ENCODE peak calls at places on chromosome 12, in seven cellular contexts. One of them, this sample, is unnamed.

GRCh38 chr12:13183621-13184020 is 12.9 kb upstream of the EMP1 start:
- DNase-seq in AG09309: no peak
- DNase-seq in GM13977: no peak
- DNase-seq in PC-3: peak; percentile 76
- DNase-seq in neural crest cell: no peak
- DNase-seq in lower leg skin: no peak
- DNase-seq in fibroblast of mammary gland: peak; percentile 55
- DNase-seq in this sample: peak; percentile 27

GRCh38 chr12:57089259-57090245 is 638 bp downstream of the NAB2 start:
- DNase-seq in AG09309: no peak
- DNase-seq in GM13977: peak; percentile 44
- DNase-seq in PC-3: peak; percentile 46
- DNase-seq in neural crest cell: peak; percentile 67
- DNase-seq in lower leg skin: peak; percentile 73
- DNase-seq in fibroblast of mammary gland: peak; percentile 58
- DNase-seq in this sample: peak; percentile 83

GRCh38 chr12:54381136-54381535 is 3.4 kb downstream of the ZNF385A start:
- DNase-seq in AG09309: no peak
- DNase-seq in GM13977: no peak
- DNase-seq in PC-3: no peak
- DNase-seq in neural crest cell: no peak
- DNase-seq in lower leg skin: no peak
- DNase-seq in fibroblast of mammary gland: no peak
- DNase-seq in this sample: no peak

GRCh38 chr12:8629486-8630033 is 16.9 kb upstream of the AICDA start:
- DNase-seq in AG09309: no peak
- DNase-seq in GM13977: peak; percentile 62
- DNase-seq in PC-3: no peak
- DNase-seq in neural crest cell: no peak
- DNase-seq in lower leg skin: no peak
- DNase-seq in fibroblast of mammary gland: peak; percentile 33
- DNase-seq in this sample: peak; percentile 29

GRCh38 chr12:113103756-113104450 is 31.7 kb downstream of the RASAL1 start:
- DNase-seq in AG09309: no peak
- DNase-seq in GM13977: peak; percentile 71
- DNase-seq in PC-3: peak; percentile 47
- DNase-seq in neural crest cell: no peak
- DNase-seq in lower leg skin: no peak
- DNase-seq in fibroblast of mammary gland: no peak
- DNase-seq in this sample: peak; percentile 81

GRCh38 chr12:20212658-20213387 is 155.5 kb upstream of the PDE3A start:
- DNase-seq in AG09309: peak; percentile 99
- DNase-seq in GM13977: no peak
- DNase-seq in PC-3: peak; percentile 84
- DNase-seq in neural crest cell: peak; percentile 37
- DNase-seq in lower leg skin: peak; percentile 84
- DNase-seq in fibroblast of mammary gland: peak; percentile 100
- DNase-seq in this sample: no peak

GRCh38 chr12:104242546-104243206 is 27.1 kb downstream of the TXNRD1 start:
- DNase-seq in AG09309: no peak
- DNase-seq in GM13977: no peak
- DNase-seq in PC-3: no peak
- DNase-seq in neural crest cell: no peak
- DNase-seq in lower leg skin: no peak
- DNase-seq in fibroblast of mammary gland: no peak
- DNase-seq in this sample: no peak

GRCh38 chr12:120903382-120903817 is 758 bp downstream of the SPPL3 start:
- DNase-seq in AG09309: no peak
- DNase-seq in GM13977: peak; percentile 77
- DNase-seq in PC-3: peak; percentile 42
- DNase-seq in neural crest cell: peak; percentile 20
- DNase-seq in lower leg skin: peak; percentile 65
- DNase-seq in fibroblast of mammary gland: peak; percentile 29
- DNase-seq in this sample: peak; percentile 79

GRCh38 chr12:84727964-84728363 is 184.6 kb downstream of the SLC6A15 start:
- DNase-seq in AG09309: no peak
- DNase-seq in GM13977: no peak
- DNase-seq in PC-3: peak; percentile 34
- DNase-seq in neural crest cell: no peak
- DNase-seq in lower leg skin: no peak
- DNase-seq in fibroblast of mammary gland: no peak
- DNase-seq in this sample: no peak

GRCh38 chr12:100450726-100451125 is 22.9 kb upstream of the NR1H4 start:
- DNase-seq in AG09309: no peak
- DNase-seq in GM13977: no peak
- DNase-seq in PC-3: no peak
- DNase-seq in neural crest cell: no peak
- DNase-seq in lower leg skin: no peak
- DNase-seq in fibroblast of mammary gland: peak; percentile 11
- DNase-seq in this sample: no peak

GRCh38 chr12:1732914-1733313 is 42.0 kb downstream of the ADIPOR2 start:
- DNase-seq in AG09309: no peak
- DNase-seq in GM13977: no peak
- DNase-seq in PC-3: no peak
- DNase-seq in neural crest cell: no peak
- DNase-seq in lower leg skin: no peak
- DNase-seq in fibroblast of mammary gland: no peak
- DNase-seq in this sample: no peak
- TF ChIP-seq CTCF in AG09309: no peak
- TF ChIP-seq CTCF in GM13977: no peak
- TF ChIP-seq CTCF in PC-3: no peak
- TF ChIP-seq CTCF in neural crest cell: no peak
- TF ChIP-seq CTCF in lower leg skin: no peak
- TF ChIP-seq CTCF in fibroblast of mammary gland: no peak
- TF ChIP-seq CTCF in this sample: no peak

GRCh38 chr12:46186088-46186487 is 82.8 kb downstream of the SLC38A1 start:
- DNase-seq in AG09309: no peak
- DNase-seq in GM13977: no peak
- DNase-seq in PC-3: no peak
- DNase-seq in neural crest cell: no peak
- DNase-seq in lower leg skin: no peak
- DNase-seq in fibroblast of mammary gland: no peak
- DNase-seq in this sample: no peak

GRCh38 chr12:46187023-46187422 is 81.8 kb downstream of the SLC38A1 start:
- DNase-seq in AG09309: peak; percentile 65
- DNase-seq in GM13977: no peak
- DNase-seq in PC-3: peak; percentile 71
- DNase-seq in neural crest cell: no peak
- DNase-seq in lower leg skin: peak; percentile 43
- DNase-seq in fibroblast of mammary gland: peak; percentile 88
- DNase-seq in this sample: no peak

GRCh38 chr12:46181465-46181864 is 87.4 kb downstream of the SLC38A1 start:
- DNase-seq in AG09309: no peak
- DNase-seq in GM13977: no peak
- DNase-seq in PC-3: no peak
- DNase-seq in neural crest cell: no peak
- DNase-seq in lower leg skin: no peak
- DNase-seq in fibroblast of mammary gland: no peak
- DNase-seq in this sample: no peak

GRCh38 chr12:46188170-46188569 is 80.7 kb downstream of the SLC38A1 start:
- DNase-seq in AG09309: no peak
- DNase-seq in GM13977: no peak
- DNase-seq in PC-3: no peak
- DNase-seq in neural crest cell: no peak
- DNase-seq in lower leg skin: no peak
- DNase-seq in fibroblast of mammary gland: no peak
- DNase-seq in this sample: no peak

DNA sequence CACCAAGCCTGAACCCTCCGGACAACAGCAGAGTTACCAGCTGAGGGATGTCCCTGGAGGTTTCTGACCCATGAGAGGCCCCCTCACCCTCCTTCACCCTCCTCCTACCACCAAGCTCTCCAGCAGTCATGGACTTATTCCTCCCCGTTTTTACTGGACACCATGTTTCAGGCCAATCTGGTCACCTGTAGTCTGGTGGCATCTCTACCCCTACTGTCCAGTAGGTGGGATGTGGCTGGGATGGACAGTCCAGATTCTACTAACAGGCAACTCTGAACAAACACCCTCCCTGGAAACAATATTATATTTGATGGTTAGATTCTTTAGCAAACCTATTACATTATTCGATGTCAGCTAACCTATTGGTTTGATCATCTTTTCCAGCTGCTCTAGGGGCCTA is 83.2 kb downstream of the SLC38A1 start:
- DNase-seq in AG09309: no peak
- DNase-seq in GM13977: no peak
- DNase-seq in PC-3: no peak
- DNase-seq in neural crest cell: no peak
- DNase-seq in lower leg skin: no peak
- DNase-seq in fibroblast of mammary gland: no peak
- DNase-seq in this sample: no peak
- TF ChIP-seq CTCF in AG09309: no peak
- TF ChIP-seq CTCF in GM13977: no peak
- TF ChIP-seq CTCF in PC-3: no peak
- TF ChIP-seq CTCF in neural crest cell: no peak
- TF ChIP-seq CTCF in lower leg skin: no peak
- TF ChIP-seq CTCF in fibroblast of mammary gland: no peak
- TF ChIP-seq CTCF in this sample: no peak

GRCh38 chr12:42507031-42507430 is 82.5 kb downstream of the PRICKLE1 start:
- DNase-seq in AG09309: no peak
- DNase-seq in GM13977: no peak
- DNase-seq in PC-3: no peak
- DNase-seq in neural crest cell: no peak
- DNase-seq in lower leg skin: no peak
- DNase-seq in fibroblast of mammary gland: no peak
- DNase-seq in this sample: no peak

GRCh38 chr12:42498549-42499247 is 90.8 kb downstream of the PRICKLE1 start:
- DNase-seq in AG09309: no peak
- DNase-seq in GM13977: no peak
- DNase-seq in PC-3: no peak
- DNase-seq in neural crest cell: no peak
- DNase-seq in lower leg skin: no peak
- DNase-seq in fibroblast of mammary gland: peak; percentile 47
- DNase-seq in this sample: no peak

GRCh38 chr12:42504049-42504448 is 85.5 kb downstream of the PRICKLE1 start:
- DNase-seq in AG09309: no peak
- DNase-seq in GM13977: no peak
- DNase-seq in PC-3: no peak
- DNase-seq in neural crest cell: no peak
- DNase-seq in lower leg skin: no peak
- DNase-seq in fibroblast of mammary gland: peak; percentile 29
- DNase-seq in this sample: no peak

GRCh38 chr12:42507589-42507988 is 82.0 kb downstream of the PRICKLE1 start:
- DNase-seq in AG09309: no peak
- DNase-seq in GM13977: no peak
- DNase-seq in PC-3: no peak
- DNase-seq in neural crest cell: no peak
- DNase-seq in lower leg skin: no peak
- DNase-seq in fibroblast of mammary gland: no peak
- DNase-seq in this sample: no peak

DNA sequence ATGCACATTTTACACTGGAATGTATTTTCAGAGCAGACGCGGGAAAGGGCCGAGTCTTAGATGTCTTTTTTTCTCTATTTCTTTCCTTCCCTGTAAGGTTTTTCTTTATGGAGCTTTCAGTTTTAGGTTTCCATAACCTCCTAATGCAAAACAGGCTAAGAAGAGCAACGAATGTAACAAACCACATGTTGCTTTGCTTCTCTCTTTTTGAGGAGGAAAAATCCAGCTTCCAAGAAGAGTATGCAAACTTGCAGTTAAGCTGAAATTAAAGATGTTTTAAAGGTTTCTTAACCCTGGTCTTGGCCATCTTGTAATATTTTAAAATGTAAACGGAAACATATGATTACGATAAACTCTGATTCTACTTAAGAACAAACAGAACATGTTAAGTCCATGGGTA is 86.9 kb downstream of the PRICKLE1 start:
- DNase-seq in AG09309: no peak
- DNase-seq in GM13977: no peak
- DNase-seq in PC-3: no peak
- DNase-seq in neural crest cell: no peak
- DNase-seq in lower leg skin: no peak
- DNase-seq in fibroblast of mammary gland: no peak
- DNase-seq in this sample: no peak
- TF ChIP-seq CTCF in AG09309: no peak
- TF ChIP-seq CTCF in GM13977: no peak
- TF ChIP-seq CTCF in PC-3: no peak
- TF ChIP-seq CTCF in neural crest cell: no peak
- TF ChIP-seq CTCF in lower leg skin: no peak
- TF ChIP-seq CTCF in fibroblast of mammary gland: no peak
- TF ChIP-seq CTCF in this sample: no peak

DNA sequence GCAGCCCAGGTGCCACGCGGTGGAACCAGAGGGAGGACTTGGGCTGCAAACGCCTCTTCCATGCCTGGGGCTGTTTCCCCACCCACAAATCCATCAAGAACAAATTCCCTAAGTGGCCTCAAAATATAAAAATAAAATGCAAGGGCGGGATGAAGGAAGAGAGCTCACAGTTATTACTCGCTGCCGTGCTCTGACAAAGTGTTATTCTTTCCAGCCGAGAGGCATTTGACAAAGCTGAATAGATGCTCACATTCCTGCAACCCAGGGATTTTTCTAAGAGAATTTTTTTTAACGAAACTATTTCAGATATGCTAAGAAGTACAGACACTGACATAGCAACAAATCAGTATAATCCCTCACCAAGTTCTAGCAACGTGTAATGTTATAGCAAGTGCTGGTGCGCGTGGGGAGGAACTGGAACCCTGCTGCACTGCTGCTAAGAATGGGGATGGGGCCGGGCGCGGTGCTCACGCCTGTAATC is 70.7 kb downstream of the SCARB1 start:
- DNase-seq in AG09309: no peak
- DNase-seq in GM13977: no peak
- DNase-seq in PC-3: no peak
- DNase-seq in neural crest cell: no peak
- DNase-seq in lower leg skin: no peak
- DNase-seq in fibroblast of mammary gland: no peak
- DNase-seq in this sample: no peak
- TF ChIP-seq CTCF in AG09309: no peak
- TF ChIP-seq CTCF in GM13977: no peak
- TF ChIP-seq CTCF in PC-3: no peak
- TF ChIP-seq CTCF in neural crest cell: no peak
- TF ChIP-seq CTCF in lower leg skin: no peak
- TF ChIP-seq CTCF in fibroblast of mammary gland: no peak
- TF ChIP-seq CTCF in this sample: no peak

DNA sequence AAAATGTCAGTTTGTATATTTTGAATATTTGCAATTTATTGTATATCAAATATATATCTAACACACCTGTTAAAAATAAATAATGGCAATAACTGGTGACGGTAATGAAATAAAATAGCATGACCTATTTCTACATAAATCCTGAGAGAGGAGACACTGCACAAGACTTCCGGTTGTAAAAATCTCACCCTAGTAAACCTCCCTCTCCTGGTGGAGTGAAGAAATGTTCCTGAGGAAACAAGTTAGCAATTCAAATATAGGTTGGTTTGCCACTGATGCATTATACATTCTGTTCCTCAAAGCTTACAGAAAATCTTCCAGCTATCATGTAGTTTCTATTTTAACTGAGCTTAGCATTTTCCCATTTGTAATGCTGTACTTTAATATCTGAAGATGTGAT is 166.2 kb upstream of the SYT10 start:
- DNase-seq in AG09309: no peak
- DNase-seq in GM13977: no peak
- DNase-seq in PC-3: peak; percentile 50
- DNase-seq in neural crest cell: no peak
- DNase-seq in lower leg skin: no peak
- DNase-seq in fibroblast of mammary gland: peak; percentile 2
- DNase-seq in this sample: no peak
- TF ChIP-seq CTCF in AG09309: no peak
- TF ChIP-seq CTCF in GM13977: peak; percentile 16
- TF ChIP-seq CTCF in PC-3: peak; percentile 62
- TF ChIP-seq CTCF in neural crest cell: peak; percentile 72
- TF ChIP-seq CTCF in lower leg skin: no peak
- TF ChIP-seq CTCF in fibroblast of mammary gland: peak; percentile 10
- TF ChIP-seq CTCF in this sample: no peak

This sample was measured in activated CD8-positive, alpha-beta T cell treated with anti-CD3 and anti-CD28 coated beads for 36 hours.